ENCODE peak calls at places on chromosome 17, in five cellular contexts. V is lower leg skin, J is A549, Z is GM12891, T is Peyer's patch. C is an unnamed sample.

GRCh38 chr17:32558997-32559650 is 72.3 kb downstream of the CDK5R1 start:
- DNase-seq in V (no peak), J (peak), Z (peak), T (peak), C (no peak)

GRCh38 chr17:3535253-3535995 is 22.2 kb downstream of the TRPV3 start:
- DNase-seq in V (peak), J (peak), Z (peak), T (peak), C (peak)

GRCh38 chr17:978110-979093 is 1.2 kb downstream of the NXN start:
- DNase-seq in V (no peak), J (no peak), Z (no peak), T (no peak), C (peak)

GRCh38 chr17:77872199-77872598 is 86.3 kb upstream of the TNRC6C start:
- DNase-seq in V (no peak), J (no peak), Z (no peak), T (no peak), C (no peak)

GRCh38 chr17:15169676-15170075 is 95.5 kb downstream of the PMP22 start:
- DNase-seq in V (no peak), J (no peak), Z (no peak), T (no peak), C (no peak)

GRCh38 chr17:6780001-6780400 is 4.0 kb downstream of the FBXO39 start:
- DNase-seq in V (no peak), J (no peak), Z (no peak), T (no peak), C (no peak)

GRCh38 chr17:48262982-48263586 is 155.5 kb downstream of the SNX11 start:
- DNase-seq in V (no peak), J (peak), Z (no peak), T (no peak), C (no peak)

GRCh38 chr17:72946126-72946525 is 146.4 kb downstream of the SLC39A11 start:
- DNase-seq in V (no peak), J (no peak), Z (no peak), T (no peak), C (no peak)

GRCh38 chr17:30372755-30373154 is 6.0 kb upstream of the CPD start:
- DNase-seq in V (no peak), J (peak), Z (no peak), T (no peak), C (no peak)

GRCh38 chr17:33750943-33751701 is 458.0 kb upstream of the ASIC2 start:
- DNase-seq in V (peak), J (peak), Z (peak), T (peak), C (peak)

GRCh38 chr17:61884864-61885263 is 21.5 kb upstream of the BRIP1 start:
- DNase-seq in V (no peak), J (no peak), Z (no peak), T (no peak), C (no peak)

GRCh38 chr17:77616243-77616731 is 342.2 kb upstream of the TNRC6C start:
- DNase-seq in V (peak), J (peak), Z (no peak), T (no peak), C (no peak)

GRCh38 chr17:64497565-64498035 is 746 bp upstream of the POLG2 start:
- DNase-seq in V (no peak), J (no peak), Z (no peak), T (no peak), C (no peak)

GRCh38 chr17:64500487-64500859 is 3.6 kb upstream of the POLG2 start:
- DNase-seq in V (no peak), J (no peak), Z (no peak), T (no peak), C (no peak)

GRCh38 chr17:64496786-64497564 is at the start of gene POLG2:
- DNase-seq in V (peak), J (peak), Z (peak), T (peak), C (peak)

GRCh38 chr17:64499805-64500486 is 3.1 kb upstream of the POLG2 start:
- DNase-seq in V (no peak), J (peak), Z (no peak), T (no peak), C (no peak)

GRCh38 chr17:64498308-64499203 is 1.7 kb upstream of the POLG2 start:
- DNase-seq in V (no peak), J (no peak), Z (no peak), T (no peak), C (no peak)
- TF ChIP-seq POLR2A in V (no peak), J (no peak), Z (peak), T (no peak), C (no peak)

GRCh38 chr17:21098934-21099687 is 27.7 kb upstream of the DHRS7B start:
- DNase-seq in V (peak), J (peak), Z (peak), T (peak), C (peak)
- TF ChIP-seq POLR2A in V (no peak), J (peak), Z (no peak), T (no peak), C (no peak)

DNA sequence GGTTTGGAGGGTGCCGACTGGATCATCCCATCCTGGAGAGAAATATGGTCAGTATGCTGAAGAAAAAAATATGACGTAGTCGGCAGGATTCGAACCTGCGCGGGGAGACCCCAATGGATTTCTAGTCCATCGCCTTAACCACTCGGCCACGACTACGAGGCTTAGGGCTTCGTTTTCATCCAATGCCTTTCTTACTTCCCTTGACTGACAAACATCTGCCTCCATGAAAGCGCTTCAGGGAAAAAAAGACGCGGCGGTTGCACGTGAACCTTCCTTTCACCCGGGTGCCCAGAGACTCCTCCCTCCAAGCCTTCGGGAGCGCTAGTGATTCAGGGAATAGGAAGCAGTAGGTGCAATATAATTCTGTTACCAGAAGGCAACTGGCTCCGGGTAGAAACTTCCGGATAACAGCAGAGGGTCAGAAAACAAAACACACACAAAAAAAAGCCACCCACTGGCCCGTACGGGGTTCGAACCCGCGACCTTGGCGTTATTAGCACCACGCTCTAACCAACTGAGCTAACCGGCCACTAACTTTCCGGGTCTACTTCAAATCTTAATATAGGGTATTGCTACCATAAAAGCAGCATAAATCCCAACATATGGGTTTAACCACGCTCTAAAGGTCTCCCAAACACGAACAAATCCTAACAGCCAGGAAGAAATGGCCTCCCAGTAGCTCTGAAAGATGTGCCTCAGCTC is 16.3 kb upstream of the AURKB start:
- DNase-seq in V (peak), J (peak), Z (no peak), T (peak), C (peak)
- TF ChIP-seq POLR2A in V (no peak), J (no peak), Z (no peak), T (no peak), C (peak)

GRCh38 chr17:82215095-82215971 is 2.7 kb upstream of the CCDC57 start:
- DNase-seq in V (peak), J (peak), Z (no peak), T (no peak), C (no peak)

GRCh38 chr17:82212331-82213250 is at the start of gene CCDC57:
- DNase-seq in V (peak), J (peak), Z (peak), T (peak), C (peak)

GRCh38 chr17:82214012-82214628 is 1.5 kb upstream of the CCDC57 start:
- DNase-seq in V (no peak), J (no peak), Z (no peak), T (no peak), C (no peak)

GRCh38 chr17:82215972-82216300 is 3.3 kb upstream of the CCDC57 start:
- DNase-seq in V (no peak), J (no peak), Z (no peak), T (no peak), C (no peak)

GRCh38 chr17:82213251-82214011 is 789 bp upstream of the CCDC57 start:
- DNase-seq in V (no peak), J (peak), Z (no peak), T (peak), C (peak)
- TF ChIP-seq POLR2A in V (no peak), J (no peak), Z (no peak), T (no peak), C (no peak)

GRCh38 chr17:82089723-82090548 is 8.1 kb downstream of the FASN start:
- DNase-seq in V (no peak), J (no peak), Z (no peak), T (no peak), C (no peak)
- TF ChIP-seq POLR2A in V (no peak), J (no peak), Z (no peak), T (no peak), C (no peak)

DNA sequence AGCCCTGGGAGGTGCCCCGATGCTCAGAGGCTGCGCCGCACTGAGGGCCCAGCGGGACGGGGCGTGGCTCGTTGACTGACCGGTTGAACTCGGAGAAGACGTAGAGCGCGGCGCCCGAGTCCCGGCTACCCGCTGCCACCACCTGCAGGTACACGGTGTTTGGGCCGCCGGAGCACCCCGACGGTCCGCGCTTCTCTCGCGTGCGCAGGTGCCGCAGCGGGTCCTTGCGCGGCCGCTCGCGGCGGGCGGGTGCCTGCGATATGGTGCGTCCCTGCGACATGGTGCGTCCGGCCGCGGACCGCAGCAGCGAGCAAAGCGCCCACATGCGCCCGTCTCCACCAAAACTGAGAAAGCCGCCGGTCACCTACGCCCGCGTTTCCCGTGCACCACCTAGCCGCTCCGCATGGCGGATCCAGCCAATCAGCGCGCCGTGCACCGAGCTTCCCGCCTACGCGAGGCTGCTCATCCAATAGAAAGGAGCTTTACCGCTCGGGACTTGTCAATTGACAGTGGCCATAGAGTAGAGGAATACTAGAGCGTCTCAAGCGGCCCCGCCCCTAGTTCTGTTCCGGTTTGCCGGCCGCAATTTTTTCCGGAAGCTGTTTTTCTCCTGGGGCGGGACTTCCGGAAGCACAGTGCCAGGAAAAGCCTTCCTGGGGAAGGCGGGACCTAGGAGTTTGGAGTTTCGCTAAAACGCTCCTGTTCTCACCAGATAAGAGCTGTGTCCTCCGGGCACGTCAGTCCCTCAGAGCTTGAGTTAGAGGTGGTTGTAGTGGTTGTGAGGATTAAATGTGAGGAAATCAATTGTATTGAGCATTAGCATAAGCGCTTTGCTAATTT is at the start of gene ELAC2:
- DNase-seq in V (peak), J (peak), Z (peak), T (peak), C (peak)
- TF ChIP-seq POLR2A in V (no peak), J (peak), Z (peak), T (peak), C (no peak)

GRCh38 chr17:18253947-18254821 is 4.4 kb downstream of the FLII start:
- DNase-seq in V (no peak), J (no peak), Z (no peak), T (no peak), C (no peak)
- TF ChIP-seq POLR2A in V (no peak), J (no peak), Z (no peak), T (no peak), C (no peak)

GRCh38 chr17:78957076-78957475 is 22.6 kb downstream of the LGALS3BP start:
- DNase-seq in V (no peak), J (peak), Z (no peak), T (no peak), C (peak)
- TF ChIP-seq POLR2A in V (no peak), J (no peak), Z (no peak), T (no peak), C (no peak)

DNA sequence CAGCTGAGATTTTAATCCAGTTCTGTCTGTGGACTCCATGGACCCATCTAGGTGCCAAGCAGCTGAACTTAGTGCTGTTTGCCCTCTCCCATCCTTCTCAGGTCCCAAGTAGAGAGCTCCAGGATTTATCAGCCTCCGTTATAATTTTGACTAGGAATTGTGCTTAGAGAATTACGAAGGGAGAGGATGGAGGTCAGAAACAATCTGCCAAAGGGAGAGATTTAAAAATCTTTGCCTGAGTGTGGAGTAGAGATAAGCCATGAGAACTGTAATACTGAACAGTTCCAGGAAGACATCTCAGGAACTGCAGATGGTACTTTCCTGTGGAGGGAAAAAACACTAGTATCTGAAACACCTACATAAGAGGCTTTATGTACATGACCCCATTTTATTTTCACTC is 27.0 kb downstream of the CEP95 start:
- DNase-seq in V (no peak), J (no peak), Z (no peak), T (no peak), C (no peak)
- TF ChIP-seq POLR2A in V (no peak), J (no peak), Z (no peak), T (no peak), C (no peak)

GRCh38 chr17:50055426-50056216 is at the start of gene ITGA3:
- DNase-seq in V (peak), J (peak), Z (peak), T (peak), C (peak)
- TF ChIP-seq POLR2A in V (no peak), J (peak), Z (no peak), T (peak), C (peak)